ENCODE peak calls at places on chromosomes 6 and 20, in four cellular contexts. O is HepG2, K is K562, Y is GM12878. J is an unnamed sample.
A peak's percentile ranks its signal among the peaks of the same experiment; 100 is the strongest.

GRCh38 chr20:49899551-49900383 is 15.6 kb downstream of the SPATA2 start:
- DNase-seq in K (no peak), Y (no peak), O (no peak), J (no peak)

GRCh38 chr20:46683068-46683477 is 6.2 kb downstream of the TP53RK start:
- DNase-seq in Y (no peak), O (no peak), K (peak; percentile 73), J (no peak)

GRCh38 chr20:50215917-50216316 is 25.3 kb downstream of the CEBPB start:
- DNase-seq in K (no peak), Y (no peak), O (no peak), J (no peak)

GRCh38 chr6:104509355-104509754 is 350.4 kb downstream of the HACE1 start:
- DNase-seq in Y (no peak), K (no peak), O (no peak), J (no peak)

GRCh38 chr20:34815636-34816035 is 9.8 kb downstream of the NCOA6 start:
- DNase-seq in Y (no peak), O (no peak), K (no peak), J (no peak)

GRCh38 chr20:32017711-32018251 is 7.5 kb downstream of the CCM2L start:
- DNase-seq in K (peak; percentile 62), O (peak; percentile 69), Y (no peak), J (peak; percentile 93)

GRCh38 chr6:46486186-46486585 is 5.1 kb downstream of the RCAN2 start:
- DNase-seq in Y (no peak), K (no peak), O (peak; percentile 21), J (no peak)

GRCh38 chr6:149900620-149901443 is 2.9 kb upstream of the RAET1E start:
- DNase-seq in Y (no peak), O (no peak), K (no peak), J (no peak)

GRCh38 chr6:42783876-42784738 is 2.3 kb downstream of the BICRAL start:
- DNase-seq in K (no peak), Y (no peak), O (no peak), J (no peak)

GRCh38 chr6:14838041-14838596 is 407.8 kb upstream of the JARID2 start:
- DNase-seq in K (no peak), Y (no peak), O (no peak), J (no peak)

GRCh38 chr6:14832427-14832826 is 413.4 kb upstream of the JARID2 start:
- DNase-seq in Y (no peak), K (no peak), O (no peak), J (no peak)

GRCh38 chr6:14841901-14842421 is 403.9 kb upstream of the JARID2 start:
- DNase-seq in K (no peak), Y (no peak), O (no peak), J (no peak)

GRCh38 chr6:14835122-14835521 is 410.7 kb upstream of the JARID2 start:
- DNase-seq in O (no peak), Y (no peak), K (no peak), J (no peak)

DNA sequence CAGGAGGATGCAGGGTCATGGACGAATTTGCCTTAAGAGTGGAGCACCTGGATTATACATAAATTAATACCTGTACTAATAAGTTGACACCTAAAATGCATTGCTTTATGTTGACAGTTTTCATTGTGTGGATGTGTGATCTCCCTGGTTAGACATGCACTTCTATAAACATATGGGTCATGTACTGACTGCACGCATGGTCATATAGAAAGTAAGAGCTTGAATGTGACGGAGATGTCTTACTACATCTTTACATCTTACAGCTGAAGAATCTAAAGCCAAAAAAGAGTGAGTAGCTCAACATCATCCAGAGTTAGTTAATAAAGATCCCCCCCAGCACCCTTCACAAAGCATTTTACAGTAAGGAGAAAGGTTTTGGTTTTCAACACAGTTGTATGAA is 408.4 kb upstream of the JARID2 start:
- DNase-seq in Y (no peak), O (no peak), K (no peak), J (no peak)
- TF ChIP-seq NR2C2 in Y (no peak), O (no peak), K (no peak), J (no peak)

DNA sequence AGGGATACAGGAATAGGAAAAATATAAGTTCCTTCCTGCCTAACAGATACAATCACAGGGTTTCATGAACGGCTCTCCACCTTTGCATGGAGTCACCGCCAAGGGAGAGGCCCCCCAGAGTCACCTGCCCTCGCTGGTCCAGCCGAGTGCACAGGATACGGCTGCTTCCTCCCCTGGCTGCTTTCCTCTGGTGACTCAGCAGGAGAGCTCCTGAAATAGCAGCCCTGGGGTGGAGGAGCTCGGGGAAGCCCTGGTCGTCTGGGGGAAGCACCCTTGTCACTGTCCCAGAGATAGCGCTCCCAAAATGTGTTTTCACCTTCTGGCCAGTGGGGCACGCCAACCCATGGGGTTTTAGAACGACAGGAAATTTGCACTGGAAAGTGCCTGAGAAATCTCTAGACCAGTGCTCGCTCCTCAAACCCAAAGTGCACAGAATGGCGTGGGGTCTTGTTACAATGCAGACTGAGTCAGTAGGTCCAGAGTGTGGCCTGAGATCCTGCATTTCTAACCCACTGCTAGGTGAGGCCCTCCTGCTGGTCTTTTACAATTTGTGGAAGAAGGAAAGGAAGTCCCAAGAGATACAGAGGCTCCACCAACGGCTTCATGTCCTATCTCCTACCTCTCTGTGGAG is 35.9 kb upstream of the FAM50B start:
- DNase-seq in K (peak; percentile 53), O (peak; percentile 33), Y (no peak), J (no peak)
- TF ChIP-seq NR2C2 in K (no peak), O (no peak), Y (no peak), J (no peak)

DNA sequence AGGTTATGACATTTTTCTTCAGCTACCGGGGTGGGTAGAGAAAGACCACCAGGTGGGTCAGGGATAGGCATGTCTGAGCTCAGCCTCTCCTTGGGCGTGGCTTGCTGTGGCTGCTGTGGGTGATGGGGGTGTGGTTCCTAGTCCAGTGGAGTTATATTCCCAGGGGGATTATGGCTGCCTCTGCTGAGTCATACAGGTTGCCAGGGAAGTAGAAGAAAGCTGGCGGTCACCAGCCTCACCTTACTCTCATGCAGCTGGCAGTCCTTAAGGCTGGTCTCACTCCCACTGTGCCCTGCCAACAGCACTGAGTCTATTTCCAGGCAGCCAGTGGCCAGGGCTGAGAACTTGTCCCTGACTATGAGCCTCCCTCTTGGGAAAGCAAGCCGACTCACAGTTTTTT is 130.0 kb downstream of the SCP2D1 start:
- DNase-seq in Y (no peak), O (no peak), K (no peak), J (no peak)
- TF ChIP-seq NR2C2 in Y (no peak), O (no peak), K (no peak), J (no peak)

DNA sequence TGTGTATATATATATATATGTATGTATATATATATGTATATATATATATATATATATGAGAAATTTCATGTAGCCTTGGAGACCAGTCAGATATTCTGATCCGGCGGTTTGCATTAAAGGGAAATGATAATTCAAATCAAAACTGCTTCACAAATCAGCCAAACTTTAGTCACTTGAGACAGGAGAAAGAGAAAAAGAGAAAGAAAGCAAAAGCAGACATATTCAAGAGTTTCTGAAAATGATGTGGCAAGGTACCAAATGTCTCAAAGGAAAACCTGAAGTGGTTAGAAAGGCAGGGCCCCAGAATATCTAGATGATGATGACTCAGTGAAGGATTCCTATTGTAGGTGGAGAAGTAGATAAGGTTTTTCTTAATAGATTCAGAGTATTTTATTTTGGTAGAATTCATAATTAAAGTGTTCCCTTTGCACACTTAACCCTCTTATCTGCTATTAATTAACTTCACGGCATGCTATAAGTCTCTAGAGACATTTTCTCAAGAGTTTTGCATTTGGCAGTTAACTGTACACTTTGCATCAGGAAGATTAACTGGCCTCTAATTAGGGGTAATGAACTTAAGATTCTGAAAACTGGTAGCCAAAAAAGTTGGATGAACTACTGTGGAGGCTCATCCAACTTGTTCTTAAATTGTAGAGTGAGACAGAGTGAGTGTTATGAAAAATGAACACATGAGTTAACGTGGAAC is 50.1 kb upstream of the ASF1A start:
- DNase-seq in Y (peak; percentile 69), O (no peak), K (no peak), J (no peak)
- TF ChIP-seq NR2C2 in Y (no peak), O (no peak), K (no peak), J (no peak)

GRCh38 chr6:166623318-166623717 is 3.7 kb downstream of the RPS6KA2 start:
- DNase-seq in Y (no peak), O (no peak), K (no peak), J (no peak)

GRCh38 chr6:166618866-166619761 is 7.9 kb downstream of the RPS6KA2 start:
- DNase-seq in O (no peak), Y (no peak), K (no peak), J (no peak)

GRCh38 chr6:166620478-166621113 is 6.5 kb downstream of the RPS6KA2 start:
- DNase-seq in K (no peak), Y (no peak), O (no peak), J (no peak)

GRCh38 chr6:166619912-166620311 is 7.1 kb downstream of the RPS6KA2 start:
- DNase-seq in Y (no peak), O (no peak), K (no peak), J (no peak)

GRCh38 chr6:166621114-166621540 is 5.9 kb downstream of the RPS6KA2 start:
- DNase-seq in K (no peak), O (no peak), Y (no peak), J (peak; percentile 41)
- TF ChIP-seq NR2C2 in K (no peak), O (no peak), Y (no peak), J (no peak)

DNA sequence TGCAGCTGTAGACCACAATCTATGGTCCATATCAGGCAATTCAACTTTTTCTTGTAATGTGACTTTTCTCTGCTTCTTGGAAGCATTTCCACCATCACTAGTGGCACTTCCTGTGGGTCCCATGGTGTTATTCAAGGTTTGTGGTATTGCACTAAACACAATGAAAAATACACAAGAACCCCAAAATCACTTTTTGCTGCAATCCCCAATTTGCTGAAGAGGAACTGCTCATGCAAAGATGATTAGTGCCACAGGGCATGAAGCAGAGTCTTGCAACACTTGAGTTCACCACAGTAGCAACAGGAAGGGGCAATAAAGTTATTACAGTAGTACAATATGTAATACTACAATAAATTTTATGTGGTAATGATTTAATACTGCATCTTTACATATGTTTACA is 16.8 kb upstream of the TAAR1 start:
- DNase-seq in O (no peak), K (no peak), Y (no peak), J (no peak)
- TF ChIP-seq NR2C2 in O (no peak), K (no peak), Y (no peak), J (no peak)

J was measured in WTC11.